ENCODE peak calls at places on chromosomes 5 and 9, in eight cellular contexts. One of them, this sample, is unnamed.

GRCh38 chr5:1542755-1543154 is 19.0 kb upstream of the LPCAT1 start:
- DNase-seq in fibroblast of lung: peak
- DNase-seq in GM12891: no peak
- DNase-seq in RCC 7860: peak
- DNase-seq in KG1: no peak
- DNase-seq in T-helper 17 cell: no peak
- DNase-seq in non-pigmented ciliary epithelial cell: no peak
- DNase-seq in stimulated activated CD4-positive, alpha-beta T cell treated with anti-CD3 and anti-CD28 coated beads, Interleukin-12 subunit alpha, Interleukin-12 subunit beta, amount 100 ng/mL, for 24 hours: no peak
- DNase-seq in this sample: peak

GRCh38 chr9:113609562-113610318 is 146.2 kb downstream of the RGS3 start:
- DNase-seq in RCC 7860: no peak
- DNase-seq in stimulated activated CD4-positive, alpha-beta T cell treated with anti-CD3 and anti-CD28 coated beads, Interleukin-12 subunit alpha, Interleukin-12 subunit beta, amount 100 ng/mL, for 24 hours: no peak
- DNase-seq in non-pigmented ciliary epithelial cell: no peak
- DNase-seq in KG1: no peak
- DNase-seq in T-helper 17 cell: no peak
- DNase-seq in fibroblast of lung: peak
- DNase-seq in GM12891: no peak
- DNase-seq in this sample: peak

GRCh38 chr5:73301208-73302088 is 128.5 kb downstream of the TMEM174 start:
- DNase-seq in GM12891: no peak
- DNase-seq in T-helper 17 cell: no peak
- DNase-seq in RCC 7860: no peak
- DNase-seq in non-pigmented ciliary epithelial cell: no peak
- DNase-seq in fibroblast of lung: no peak
- DNase-seq in KG1: no peak
- DNase-seq in stimulated activated CD4-positive, alpha-beta T cell treated with anti-CD3 and anti-CD28 coated beads, Interleukin-12 subunit alpha, Interleukin-12 subunit beta, amount 100 ng/mL, for 24 hours: no peak
- DNase-seq in this sample: no peak

GRCh38 chr9:14136047-14136446 is 177.9 kb downstream of the NFIB start:
- DNase-seq in T-helper 17 cell: no peak
- DNase-seq in RCC 7860: no peak
- DNase-seq in stimulated activated CD4-positive, alpha-beta T cell treated with anti-CD3 and anti-CD28 coated beads, Interleukin-12 subunit alpha, Interleukin-12 subunit beta, amount 100 ng/mL, for 24 hours: no peak
- DNase-seq in GM12891: no peak
- DNase-seq in KG1: no peak
- DNase-seq in fibroblast of lung: no peak
- DNase-seq in non-pigmented ciliary epithelial cell: no peak
- DNase-seq in this sample: no peak

GRCh38 chr9:89168901-89169813 is 9.5 kb downstream of the SHC3 start:
- DNase-seq in fibroblast of lung: no peak
- DNase-seq in RCC 7860: no peak
- DNase-seq in GM12891: no peak
- DNase-seq in stimulated activated CD4-positive, alpha-beta T cell treated with anti-CD3 and anti-CD28 coated beads, Interleukin-12 subunit alpha, Interleukin-12 subunit beta, amount 100 ng/mL, for 24 hours: no peak
- DNase-seq in T-helper 17 cell: no peak
- DNase-seq in non-pigmented ciliary epithelial cell: no peak
- DNase-seq in KG1: no peak
- DNase-seq in this sample: no peak

GRCh38 chr5:152388610-152389009 is 16.5 kb downstream of the NMUR2 start:
- DNase-seq in T-helper 17 cell: no peak
- DNase-seq in fibroblast of lung: no peak
- DNase-seq in RCC 7860: no peak
- DNase-seq in stimulated activated CD4-positive, alpha-beta T cell treated with anti-CD3 and anti-CD28 coated beads, Interleukin-12 subunit alpha, Interleukin-12 subunit beta, amount 100 ng/mL, for 24 hours: no peak
- DNase-seq in non-pigmented ciliary epithelial cell: no peak
- DNase-seq in KG1: no peak
- DNase-seq in GM12891: no peak
- DNase-seq in this sample: no peak

GRCh38 chr5:158967566-158967965 is 132.2 kb downstream of the EBF1 start:
- DNase-seq in GM12891: no peak
- DNase-seq in RCC 7860: no peak
- DNase-seq in non-pigmented ciliary epithelial cell: no peak
- DNase-seq in KG1: no peak
- DNase-seq in T-helper 17 cell: no peak
- DNase-seq in fibroblast of lung: peak
- DNase-seq in stimulated activated CD4-positive, alpha-beta T cell treated with anti-CD3 and anti-CD28 coated beads, Interleukin-12 subunit alpha, Interleukin-12 subunit beta, amount 100 ng/mL, for 24 hours: no peak
- DNase-seq in this sample: no peak

GRCh38 chr5:126368239-126368812 is 54.9 kb upstream of the GRAMD2B start:
- DNase-seq in T-helper 17 cell: no peak
- DNase-seq in RCC 7860: no peak
- DNase-seq in stimulated activated CD4-positive, alpha-beta T cell treated with anti-CD3 and anti-CD28 coated beads, Interleukin-12 subunit alpha, Interleukin-12 subunit beta, amount 100 ng/mL, for 24 hours: no peak
- DNase-seq in non-pigmented ciliary epithelial cell: no peak
- DNase-seq in GM12891: no peak
- DNase-seq in fibroblast of lung: no peak
- DNase-seq in KG1: no peak
- DNase-seq in this sample: no peak

GRCh38 chr5:125756456-125756855 is 666.8 kb upstream of the GRAMD2B start:
- DNase-seq in KG1: no peak
- DNase-seq in stimulated activated CD4-positive, alpha-beta T cell treated with anti-CD3 and anti-CD28 coated beads, Interleukin-12 subunit alpha, Interleukin-12 subunit beta, amount 100 ng/mL, for 24 hours: no peak
- DNase-seq in GM12891: no peak
- DNase-seq in T-helper 17 cell: no peak
- DNase-seq in non-pigmented ciliary epithelial cell: no peak
- DNase-seq in RCC 7860: no peak
- DNase-seq in fibroblast of lung: peak
- DNase-seq in this sample: no peak

GRCh38 chr5:75869891-75870290 is 152.7 kb upstream of the POC5 start:
- DNase-seq in KG1: no peak
- DNase-seq in RCC 7860: no peak
- DNase-seq in stimulated activated CD4-positive, alpha-beta T cell treated with anti-CD3 and anti-CD28 coated beads, Interleukin-12 subunit alpha, Interleukin-12 subunit beta, amount 100 ng/mL, for 24 hours: no peak
- DNase-seq in T-helper 17 cell: no peak
- DNase-seq in fibroblast of lung: no peak
- DNase-seq in GM12891: no peak
- DNase-seq in non-pigmented ciliary epithelial cell: no peak
- DNase-seq in this sample: no peak

GRCh38 chr9:86978986-86979385 is 31.7 kb upstream of the GAS1 start:
- DNase-seq in T-helper 17 cell: no peak
- DNase-seq in KG1: no peak
- DNase-seq in stimulated activated CD4-positive, alpha-beta T cell treated with anti-CD3 and anti-CD28 coated beads, Interleukin-12 subunit alpha, Interleukin-12 subunit beta, amount 100 ng/mL, for 24 hours: no peak
- DNase-seq in fibroblast of lung: peak
- DNase-seq in GM12891: no peak
- DNase-seq in RCC 7860: no peak
- DNase-seq in non-pigmented ciliary epithelial cell: no peak
- DNase-seq in this sample: no peak

GRCh38 chr9:1458503-1458902 is 408.3 kb downstream of the DMRT2 start:
- DNase-seq in KG1: no peak
- DNase-seq in GM12891: no peak
- DNase-seq in T-helper 17 cell: no peak
- DNase-seq in stimulated activated CD4-positive, alpha-beta T cell treated with anti-CD3 and anti-CD28 coated beads, Interleukin-12 subunit alpha, Interleukin-12 subunit beta, amount 100 ng/mL, for 24 hours: no peak
- DNase-seq in fibroblast of lung: peak
- DNase-seq in RCC 7860: peak
- DNase-seq in non-pigmented ciliary epithelial cell: peak
- DNase-seq in this sample: no peak

GRCh38 chr9:79575560-79575959 is 3.8 kb downstream of the TLE4 start:
- DNase-seq in stimulated activated CD4-positive, alpha-beta T cell treated with anti-CD3 and anti-CD28 coated beads, Interleukin-12 subunit alpha, Interleukin-12 subunit beta, amount 100 ng/mL, for 24 hours: no peak
- DNase-seq in non-pigmented ciliary epithelial cell: no peak
- DNase-seq in T-helper 17 cell: no peak
- DNase-seq in KG1: no peak
- DNase-seq in fibroblast of lung: no peak
- DNase-seq in RCC 7860: no peak
- DNase-seq in GM12891: no peak
- DNase-seq in this sample: no peak

GRCh38 chr9:84921175-84921574 is 251.6 kb downstream of the NTRK2 start:
- DNase-seq in stimulated activated CD4-positive, alpha-beta T cell treated with anti-CD3 and anti-CD28 coated beads, Interleukin-12 subunit alpha, Interleukin-12 subunit beta, amount 100 ng/mL, for 24 hours: no peak
- DNase-seq in KG1: no peak
- DNase-seq in RCC 7860: no peak
- DNase-seq in T-helper 17 cell: no peak
- DNase-seq in non-pigmented ciliary epithelial cell: no peak
- DNase-seq in GM12891: no peak
- DNase-seq in fibroblast of lung: no peak
- DNase-seq in this sample: no peak

GRCh38 chr5:1041225-1042186 is 32.9 kb downstream of the NKD2 start:
- DNase-seq in stimulated activated CD4-positive, alpha-beta T cell treated with anti-CD3 and anti-CD28 coated beads, Interleukin-12 subunit alpha, Interleukin-12 subunit beta, amount 100 ng/mL, for 24 hours: no peak
- DNase-seq in GM12891: no peak
- DNase-seq in non-pigmented ciliary epithelial cell: no peak
- DNase-seq in RCC 7860: peak
- DNase-seq in fibroblast of lung: no peak
- DNase-seq in T-helper 17 cell: no peak
- DNase-seq in KG1: no peak
- DNase-seq in this sample: no peak

GRCh38 chr5:122095158-122095557 is 17.1 kb upstream of the LOX start:
- DNase-seq in fibroblast of lung: no peak
- DNase-seq in non-pigmented ciliary epithelial cell: no peak
- DNase-seq in KG1: no peak
- DNase-seq in stimulated activated CD4-positive, alpha-beta T cell treated with anti-CD3 and anti-CD28 coated beads, Interleukin-12 subunit alpha, Interleukin-12 subunit beta, amount 100 ng/mL, for 24 hours: no peak
- DNase-seq in RCC 7860: no peak
- DNase-seq in T-helper 17 cell: no peak
- DNase-seq in GM12891: no peak
- DNase-seq in this sample: no peak

GRCh38 chr5:133896446-133896845 is 72.0 kb downstream of the C5orf15 start:
- DNase-seq in RCC 7860: no peak
- DNase-seq in T-helper 17 cell: no peak
- DNase-seq in stimulated activated CD4-positive, alpha-beta T cell treated with anti-CD3 and anti-CD28 coated beads, Interleukin-12 subunit alpha, Interleukin-12 subunit beta, amount 100 ng/mL, for 24 hours: no peak
- DNase-seq in non-pigmented ciliary epithelial cell: no peak
- DNase-seq in fibroblast of lung: no peak
- DNase-seq in KG1: no peak
- DNase-seq in GM12891: no peak
- DNase-seq in this sample: no peak

GRCh38 chr5:74281191-74281590 is 359.3 kb downstream of the ENC1 start:
- DNase-seq in GM12891: no peak
- DNase-seq in RCC 7860: no peak
- DNase-seq in non-pigmented ciliary epithelial cell: no peak
- DNase-seq in KG1: no peak
- DNase-seq in fibroblast of lung: no peak
- DNase-seq in stimulated activated CD4-positive, alpha-beta T cell treated with anti-CD3 and anti-CD28 coated beads, Interleukin-12 subunit alpha, Interleukin-12 subunit beta, amount 100 ng/mL, for 24 hours: no peak
- DNase-seq in T-helper 17 cell: no peak
- DNase-seq in this sample: no peak

GRCh38 chr9:33620738-33621439 is 96.8 kb downstream of the ANKRD18B start:
- DNase-seq in RCC 7860: peak
- DNase-seq in non-pigmented ciliary epithelial cell: peak
- DNase-seq in GM12891: no peak
- DNase-seq in stimulated activated CD4-positive, alpha-beta T cell treated with anti-CD3 and anti-CD28 coated beads, Interleukin-12 subunit alpha, Interleukin-12 subunit beta, amount 100 ng/mL, for 24 hours: no peak
- DNase-seq in fibroblast of lung: peak
- DNase-seq in T-helper 17 cell: no peak
- DNase-seq in KG1: no peak
- DNase-seq in this sample: no peak

GRCh38 chr5:60295423-60295822 is 401.9 kb upstream of the PDE4D start:
- DNase-seq in non-pigmented ciliary epithelial cell: peak
- DNase-seq in fibroblast of lung: peak
- DNase-seq in GM12891: no peak
- DNase-seq in stimulated activated CD4-positive, alpha-beta T cell treated with anti-CD3 and anti-CD28 coated beads, Interleukin-12 subunit alpha, Interleukin-12 subunit beta, amount 100 ng/mL, for 24 hours: no peak
- DNase-seq in RCC 7860: no peak
- DNase-seq in T-helper 17 cell: no peak
- DNase-seq in KG1: no peak
- DNase-seq in this sample: no peak

GRCh38 chr5:33588654-33589372 is 148.0 kb downstream of the TARS1 start:
- DNase-seq in stimulated activated CD4-positive, alpha-beta T cell treated with anti-CD3 and anti-CD28 coated beads, Interleukin-12 subunit alpha, Interleukin-12 subunit beta, amount 100 ng/mL, for 24 hours: peak
- DNase-seq in KG1: no peak
- DNase-seq in fibroblast of lung: no peak
- DNase-seq in T-helper 17 cell: peak
- DNase-seq in RCC 7860: peak
- DNase-seq in GM12891: no peak
- DNase-seq in non-pigmented ciliary epithelial cell: no peak
- DNase-seq in this sample: no peak

GRCh38 chr5:171122372-171122771 is 186.7 kb upstream of the TLX3 start:
- DNase-seq in KG1: peak
- DNase-seq in non-pigmented ciliary epithelial cell: no peak
- DNase-seq in RCC 7860: no peak
- DNase-seq in T-helper 17 cell: no peak
- DNase-seq in stimulated activated CD4-positive, alpha-beta T cell treated with anti-CD3 and anti-CD28 coated beads, Interleukin-12 subunit alpha, Interleukin-12 subunit beta, amount 100 ng/mL, for 24 hours: no peak
- DNase-seq in GM12891: no peak
- DNase-seq in fibroblast of lung: no peak
- DNase-seq in this sample: no peak

GRCh38 chr9:100084145-100084478 is 14.7 kb downstream of the ERP44 start:
- DNase-seq in GM12891: no peak
- DNase-seq in RCC 7860: no peak
- DNase-seq in fibroblast of lung: no peak
- DNase-seq in non-pigmented ciliary epithelial cell: no peak
- DNase-seq in stimulated activated CD4-positive, alpha-beta T cell treated with anti-CD3 and anti-CD28 coated beads, Interleukin-12 subunit alpha, Interleukin-12 subunit beta, amount 100 ng/mL, for 24 hours: no peak
- DNase-seq in KG1: no peak
- DNase-seq in T-helper 17 cell: no peak
- DNase-seq in this sample: no peak

GRCh38 chr5:112933651-112934365 is 11.8 kb upstream of the REEP5 start:
- DNase-seq in fibroblast of lung: peak
- DNase-seq in non-pigmented ciliary epithelial cell: no peak
- DNase-seq in stimulated activated CD4-positive, alpha-beta T cell treated with anti-CD3 and anti-CD28 coated beads, Interleukin-12 subunit alpha, Interleukin-12 subunit beta, amount 100 ng/mL, for 24 hours: no peak
- DNase-seq in KG1: no peak
- DNase-seq in GM12891: no peak
- DNase-seq in RCC 7860: no peak
- DNase-seq in T-helper 17 cell: no peak
- DNase-seq in this sample: no peak

GRCh38 chr9:90907790-90908189 is 106.2 kb downstream of the SYK start:
- DNase-seq in T-helper 17 cell: no peak
- DNase-seq in GM12891: no peak
- DNase-seq in KG1: no peak
- DNase-seq in RCC 7860: no peak
- DNase-seq in non-pigmented ciliary epithelial cell: no peak
- DNase-seq in fibroblast of lung: no peak
- DNase-seq in stimulated activated CD4-positive, alpha-beta T cell treated with anti-CD3 and anti-CD28 coated beads, Interleukin-12 subunit alpha, Interleukin-12 subunit beta, amount 100 ng/mL, for 24 hours: no peak
- DNase-seq in this sample: peak

GRCh38 chr5:9888517-9888916 is 258.4 kb upstream of the TAS2R1 start:
- DNase-seq in fibroblast of lung: peak
- DNase-seq in RCC 7860: peak
- DNase-seq in non-pigmented ciliary epithelial cell: peak
- DNase-seq in T-helper 17 cell: no peak
- DNase-seq in GM12891: no peak
- DNase-seq in KG1: no peak
- DNase-seq in stimulated activated CD4-positive, alpha-beta T cell treated with anti-CD3 and anti-CD28 coated beads, Interleukin-12 subunit alpha, Interleukin-12 subunit beta, amount 100 ng/mL, for 24 hours: no peak
- DNase-seq in this sample: no peak

GRCh38 chr5:33317271-33317670 is 123.5 kb upstream of the TARS1 start:
- DNase-seq in non-pigmented ciliary epithelial cell: no peak
- DNase-seq in GM12891: no peak
- DNase-seq in stimulated activated CD4-positive, alpha-beta T cell treated with anti-CD3 and anti-CD28 coated beads, Interleukin-12 subunit alpha, Interleukin-12 subunit beta, amount 100 ng/mL, for 24 hours: no peak
- DNase-seq in T-helper 17 cell: no peak
- DNase-seq in RCC 7860: no peak
- DNase-seq in fibroblast of lung: peak
- DNase-seq in KG1: no peak
- DNase-seq in this sample: no peak

GRCh38 chr9:127554966-127555829 is 56.9 kb upstream of the STXBP1 start:
- DNase-seq in KG1: no peak
- DNase-seq in T-helper 17 cell: no peak
- DNase-seq in fibroblast of lung: no peak
- DNase-seq in stimulated activated CD4-positive, alpha-beta T cell treated with anti-CD3 and anti-CD28 coated beads, Interleukin-12 subunit alpha, Interleukin-12 subunit beta, amount 100 ng/mL, for 24 hours: no peak
- DNase-seq in non-pigmented ciliary epithelial cell: no peak
- DNase-seq in GM12891: no peak
- DNase-seq in RCC 7860: no peak
- DNase-seq in this sample: no peak

GRCh38 chr5:3276891-3277290 is 318.7 kb upstream of the IRX1 start:
- DNase-seq in RCC 7860: no peak
- DNase-seq in fibroblast of lung: no peak
- DNase-seq in T-helper 17 cell: no peak
- DNase-seq in non-pigmented ciliary epithelial cell: no peak
- DNase-seq in stimulated activated CD4-positive, alpha-beta T cell treated with anti-CD3 and anti-CD28 coated beads, Interleukin-12 subunit alpha, Interleukin-12 subunit beta, amount 100 ng/mL, for 24 hours: no peak
- DNase-seq in KG1: no peak
- DNase-seq in GM12891: no peak
- DNase-seq in this sample: no peak

GRCh38 chr9:114316605-114317230 is 6.2 kb upstream of the ORM1 start:
- DNase-seq in RCC 7860: no peak
- DNase-seq in KG1: no peak
- DNase-seq in fibroblast of lung: peak
- DNase-seq in GM12891: no peak
- DNase-seq in T-helper 17 cell: no peak
- DNase-seq in stimulated activated CD4-positive, alpha-beta T cell treated with anti-CD3 and anti-CD28 coated beads, Interleukin-12 subunit alpha, Interleukin-12 subunit beta, amount 100 ng/mL, for 24 hours: no peak
- DNase-seq in non-pigmented ciliary epithelial cell: no peak
- DNase-seq in this sample: peak

GRCh38 chr5:113036321-113036720 is 59.7 kb downstream of the DCP2 start:
- DNase-seq in T-helper 17 cell: no peak
- DNase-seq in non-pigmented ciliary epithelial cell: no peak
- DNase-seq in GM12891: no peak
- DNase-seq in RCC 7860: no peak
- DNase-seq in fibroblast of lung: no peak
- DNase-seq in stimulated activated CD4-positive, alpha-beta T cell treated with anti-CD3 and anti-CD28 coated beads, Interleukin-12 subunit alpha, Interleukin-12 subunit beta, amount 100 ng/mL, for 24 hours: no peak
- DNase-seq in KG1: no peak
- DNase-seq in this sample: no peak